ENCODE peak calls at places on chromosomes 1 and 21, in nine cellular contexts. N is esophagus squamous epithelium, B is heart left ventricle, M is endothelial cell of umbilical vein, O is H54, P is uterus, W is tibial nerve, Q is ovary, X is breast epithelium. D is an unnamed sample.

GRCh38 chr1:161763522-161764098 is 2.5 kb upstream of the ATF6 start:
- DNase-seq in P (no peak), M (peak), X (no peak), W (no peak), N (no peak), O (no peak), B (no peak), Q (no peak), D (peak)

GRCh38 chr1:1206376-1207253 is at the start of gene TNFRSF18:
- DNase-seq in M (no peak), X (no peak), P (no peak), B (peak), N (no peak), Q (no peak), O (no peak), W (no peak), D (peak)

GRCh38 chr1:180532854-180533253 is 25.9 kb upstream of the OVAAL start:
- DNase-seq in W (no peak), X (no peak), O (no peak), N (no peak), Q (no peak), B (no peak), M (no peak), P (no peak), D (no peak)

GRCh38 chr1:50278352-50278878 is 144.8 kb downstream of the DMRTA2 start:
- DNase-seq in N (no peak), X (no peak), Q (no peak), B (no peak), M (no peak), P (no peak), W (no peak), O (no peak), D (no peak)

GRCh38 chr1:67618285-67619018 is 66.5 kb upstream of the GADD45A start:
- DNase-seq in B (peak), O (peak), N (no peak), M (peak), Q (peak), X (peak), W (peak), P (peak), D (peak)

GRCh38 chr1:79657916-79658662 is 651.6 kb upstream of the ADGRL4 start:
- DNase-seq in X (no peak), M (no peak), N (no peak), Q (no peak), P (no peak), O (no peak), W (no peak), B (no peak), D (no peak)

GRCh38 chr1:8533907-8534306 is 216.0 kb downstream of the SLC45A1 start:
- DNase-seq in Q (no peak), M (no peak), N (no peak), B (no peak), X (no peak), W (no peak), O (no peak), P (no peak), D (no peak)

GRCh38 chr1:20634594-20635084 is 1.4 kb downstream of the PINK1 start:
- DNase-seq in B (peak), Q (no peak), O (no peak), M (no peak), N (no peak), X (peak), W (no peak), P (no peak), D (peak)

GRCh38 chr1:8423134-8423701 is 105.3 kb downstream of the SLC45A1 start:
- DNase-seq in P (peak), X (no peak), M (no peak), B (peak), O (no peak), W (peak), N (no peak), Q (peak), D (peak)

GRCh38 chr21:36005018-36005417 is 55.3 kb downstream of the SETD4 start:
- DNase-seq in X (no peak), O (no peak), N (no peak), P (peak), W (no peak), M (no peak), B (no peak), Q (no peak), D (no peak)

GRCh38 chr1:66434096-66434495 is 99.9 kb upstream of the SGIP1 start:
- DNase-seq in W (no peak), Q (no peak), M (no peak), X (no peak), N (no peak), P (no peak), B (no peak), O (no peak), D (no peak)

GRCh38 chr1:172325562-172325961 is 94.9 kb upstream of the C1orf105 start:
- DNase-seq in P (no peak), M (peak), N (no peak), B (no peak), O (peak), W (no peak), X (no peak), Q (no peak), D (no peak)

GRCh38 chr21:15140321-15141019 is 75.7 kb upstream of the NRIP1 start:
- DNase-seq in B (no peak), Q (no peak), O (no peak), P (no peak), X (no peak), W (no peak), N (no peak), M (peak), D (peak)

GRCh38 chr1:234458352-234459027 is 20.5 kb downstream of the TARBP1 start:
- DNase-seq in M (no peak), Q (no peak), N (no peak), W (no peak), P (no peak), O (no peak), B (no peak), X (peak), D (no peak)

GRCh38 chr21:38308010-38308784 is 51.4 kb downstream of the KCNJ15 start:
- DNase-seq in X (no peak), W (no peak), P (no peak), O (no peak), Q (peak), N (no peak), B (no peak), M (peak), D (peak)

GRCh38 chr1:179550753-179551682 is 24.7 kb downstream of the NPHS2 start:
- DNase-seq in M (no peak), X (no peak), N (no peak), P (no peak), B (no peak), W (no peak), O (peak), Q (no peak), D (no peak)

GRCh38 chr1:109509176-109510134 is at the start of gene AMIGO1:
- DNase-seq in W (no peak), O (no peak), M (peak), Q (peak), N (no peak), P (peak), B (peak), X (no peak), D (peak)
- TF ChIP-seq POLR2A in W (no peak), O (no peak), M (no peak), Q (no peak), N (no peak), P (peak), B (no peak), X (no peak), D (no peak)

GRCh38 chr1:32500387-32501209 is 35.7 kb downstream of the ZBTB8B start:
- DNase-seq in O (peak), N (no peak), Q (peak), M (peak), B (peak), X (peak), W (peak), P (peak), D (peak)
- TF ChIP-seq POLR2A in O (no peak), N (no peak), Q (peak), M (peak), B (no peak), X (no peak), W (peak), P (peak), D (peak)

GRCh38 chr1:216822480-216822879 is 99.3 kb upstream of the ESRRG start:
- DNase-seq in W (no peak), P (no peak), M (no peak), Q (no peak), O (no peak), B (no peak), X (no peak), N (no peak), D (no peak)

GRCh38 chr1:216823731-216824130 is 100.5 kb upstream of the ESRRG start:
- DNase-seq in X (no peak), P (no peak), O (no peak), M (no peak), B (no peak), N (no peak), Q (no peak), W (no peak), D (no peak)

GRCh38 chr1:216818284-216818683 is 95.1 kb upstream of the ESRRG start:
- DNase-seq in X (no peak), B (no peak), Q (no peak), O (no peak), N (no peak), P (no peak), W (no peak), M (no peak), D (no peak)

GRCh38 chr1:216824511-216824910 is 101.3 kb upstream of the ESRRG start:
- DNase-seq in P (no peak), M (no peak), N (no peak), B (no peak), O (no peak), Q (no peak), W (no peak), X (no peak), D (no peak)

GRCh38 chr1:216820345-216820744 is 97.1 kb upstream of the ESRRG start:
- DNase-seq in B (no peak), X (no peak), M (no peak), N (no peak), W (no peak), O (no peak), Q (no peak), P (no peak), D (no peak)
- TF ChIP-seq POLR2A in B (no peak), X (no peak), M (no peak), N (no peak), W (no peak), O (no peak), Q (no peak), P (no peak), D (no peak)

GRCh38 chr1:200739499-200740290 is 1.0 kb downstream of the CAMSAP2 start:
- DNase-seq in P (no peak), X (peak), B (peak), O (peak), W (peak), N (no peak), Q (peak), M (peak), D (peak)
- TF ChIP-seq POLR2A in P (no peak), X (no peak), B (no peak), O (peak), W (no peak), N (no peak), Q (peak), M (peak), D (no peak)

GRCh38 chr1:216600730-216601426 is 122.4 kb downstream of the ESRRG start:
- DNase-seq in N (peak), O (peak), W (peak), B (peak), P (peak), Q (peak), M (peak), X (peak), D (peak)
- TF ChIP-seq POLR2A in N (no peak), O (peak), W (no peak), B (no peak), P (peak), Q (peak), M (no peak), X (peak), D (peak)

D was measured in body of pancreas.